ENCODE peak calls at places on chromosomes 4 and X, in four cellular contexts. C, R, J and Z are unnamed samples.
A peak's percentile ranks its signal among the peaks of the same experiment; 100 is the strongest.

GRCh38 chr4:149727663-149728062 is 88.0 kb downstream of the IQCM start:
- DNase-seq in C (no peak), R (no peak), J (no peak), Z (no peak)

GRCh38 chr4:119314356-119314755 is 7.6 kb downstream of the FABP2 start:
- DNase-seq in C (peak; percentile 58), R (no peak), J (peak; percentile 49), Z (no peak)

GRCh38 chrX:56795309-56795868 is 66.3 kb downstream of the NBDY start:
- DNase-seq in C (no peak), R (no peak), J (no peak), Z (no peak)

GRCh38 chr4:136742330-136742729 is 790.0 kb downstream of the PCDH18 start:
- DNase-seq in C (no peak), R (no peak), J (no peak), Z (no peak)

GRCh38 chr4:54058171-54058570 is 6.2 kb downstream of the CHIC2 start:
- DNase-seq in C (no peak), R (no peak), J (no peak), Z (no peak)

GRCh38 chrX:73850124-73851013 is 287.4 kb downstream of the CHIC1 start:
- DNase-seq in C (no peak), R (peak; percentile 34), J (peak; percentile 28), Z (no peak)

GRCh38 chrX:103861200-103861599 is 29.1 kb upstream of the RAB9B start:
- DNase-seq in C (no peak), R (no peak), J (no peak), Z (no peak)

GRCh38 chr4:955161-955921 is 18.0 kb downstream of the DGKQ start:
- DNase-seq in C (no peak), R (no peak), J (no peak), Z (no peak)

GRCh38 chr4:139619644-139620043 is 46.0 kb upstream of the MGST2 start:
- DNase-seq in C (peak; percentile 54), R (no peak), J (peak; percentile 32), Z (no peak)

GRCh38 chr4:88230953-88231835 is 53.2 kb downstream of the PPM1K start:
- DNase-seq in C (no peak), R (no peak), J (no peak), Z (no peak)

GRCh38 chrX:41733939-41734338 is 10.0 kb downstream of the GPR82 start:
- DNase-seq in C (no peak), R (no peak), J (no peak), Z (no peak)

GRCh38 chrX:124502144-124502543 is 155.8 kb downstream of the SH2D1A start:
- DNase-seq in C (no peak), R (no peak), J (no peak), Z (no peak)